ENCODE peak calls at places on chromosomes 7 and 10, in eight cellular contexts. L is C1 segment of cervical spinal cord; Q is activated CD4-positive, alpha-beta T cell treated with anti-CD3 and anti-CD28 coated beads, Interleukin-2, amount 10 ng/mL, durations not matched to agents 7 days and 5 days; F is osteocyte; R is GM03348; O is endothelial cell; S is EL; Z is naive thymus-derived CD8-positive, alpha-beta T cell. M is an unnamed sample.

GRCh38 chr7:70790215-70791073 is 341.5 kb upstream of the GALNT17 start:
- DNase-seq in L (no peak), Q (no peak), F (peak), R (no peak), O (no peak), S (no peak), Z (no peak), M (no peak)

GRCh38 chr10:20998036-20998435 is 100.9 kb upstream of the NEBL start:
- DNase-seq in L (no peak), Q (no peak), F (no peak), R (no peak), O (no peak), S (no peak), Z (no peak), M (no peak)

GRCh38 chr10:35822316-35822715 is 180.2 kb upstream of the FZD8 start:
- DNase-seq in L (no peak), Q (no peak), F (no peak), R (peak), O (peak), S (peak), Z (no peak), M (peak)

GRCh38 chr10:12729885-12730284 is 271.6 kb downstream of the CCDC3 start:
- DNase-seq in L (no peak), Q (no peak), F (no peak), R (no peak), O (peak), S (no peak), Z (no peak), M (no peak)

GRCh38 chr7:26157520-26158105 is 5.6 kb downstream of the NFE2L3 start:
- DNase-seq in L (no peak), Q (no peak), F (no peak), R (no peak), O (no peak), S (no peak), Z (no peak), M (no peak)

GRCh38 chr7:149071641-149072437 is 18.7 kb downstream of the ZNF786 start:
- DNase-seq in L (no peak), Q (peak), F (no peak), R (no peak), O (peak), S (no peak), Z (no peak), M (no peak)

GRCh38 chr7:381211-382117 is 91.5 kb downstream of the FOXL3 start:
- DNase-seq in L (no peak), Q (peak), F (no peak), R (no peak), O (no peak), S (no peak), Z (peak), M (no peak)

GRCh38 chr10:61787170-61787569 is 114.3 kb upstream of the ARID5B start:
- DNase-seq in L (no peak), Q (no peak), F (no peak), R (no peak), O (no peak), S (no peak), Z (no peak), M (no peak)

M was measured in suprapubic skin.